ENCODE peak calls at places on chromosomes 3 and 15, in nine cellular contexts. C is iris pigment epithelial cell; N is fibroblast of mammary gland; Q is GDM1; X is stimulated activated CD4-positive, alpha-beta T cell treated with anti-CD3 and anti-CD28 coated beads, Interleukin-1b, Interleukin-23, amount 100 ng/mL, for 24 hours; Z is HEK293T; B is NCI-H1436; Y is pulmonary artery endothelial cell; L is activated naive CD4-positive, alpha-beta T cell treated with Interleukin-2 at 50 U/mL for 16 hours. K is an unnamed sample.

GRCh38 chr15:26261413-26261812 is 398.3 kb upstream of the ATP10A start:
- DNase-seq in X (no peak), C (no peak), Y (no peak), L (no peak), B (no peak), Q (no peak), Z (no peak), N (no peak), K (no peak)

GRCh38 chr3:9778102-9778501 is 8.4 kb upstream of the CAMK1 start:
- DNase-seq in N (peak; percentile 85), C (peak; percentile 67), B (no peak), Y (no peak), X (peak; percentile 49), L (peak; percentile 76), Z (no peak), Q (no peak), K (peak; percentile 58)

GRCh38 chr3:149648525-149648924 is 9.3 kb downstream of the WWTR1 start:
- DNase-seq in Y (peak; percentile 57), Z (no peak), C (no peak), Q (no peak), X (no peak), N (peak; percentile 55), L (no peak), B (no peak), K (peak; percentile 70)

GRCh38 chr15:59119625-59120024 is 14.7 kb downstream of the CCNB2 start:
- DNase-seq in L (no peak), C (no peak), B (no peak), Y (no peak), Q (no peak), N (no peak), Z (no peak), X (no peak), K (no peak)

GRCh38 chr3:150136242-150136641 is 165.5 kb upstream of the PFN2 start:
- DNase-seq in C (no peak), L (no peak), N (no peak), Q (no peak), X (no peak), Y (no peak), B (no peak), Z (no peak), K (no peak)

GRCh38 chr15:70053703-70054229 is 44.0 kb downstream of the TLE3 start:
- DNase-seq in Z (no peak), C (no peak), L (no peak), X (no peak), Y (no peak), N (no peak), B (no peak), Q (no peak), K (no peak)

GRCh38 chr3:42179110-42179725 is 86.8 kb downstream of the CCK start:
- DNase-seq in C (peak; percentile 95), Q (no peak), Y (no peak), Z (peak; percentile 34), B (no peak), X (no peak), L (no peak), N (peak; percentile 89), K (peak; percentile 87)

GRCh38 chr15:66741646-66742045 is 39.6 kb downstream of the SMAD6 start:
- DNase-seq in X (no peak), Q (no peak), C (no peak), L (no peak), Z (no peak), Y (no peak), B (no peak), N (no peak), K (no peak)

GRCh38 chr3:66442254-66443249 is 58.3 kb downstream of the LRIG1 start:
- DNase-seq in Q (no peak), Y (peak; percentile 78), L (no peak), Z (no peak), B (no peak), N (peak; percentile 90), C (peak; percentile 78), X (no peak), K (peak; percentile 90)

GRCh38 chr3:62625278-62625677 is 249.9 kb downstream of the CADPS start:
- DNase-seq in L (no peak), X (no peak), Z (no peak), N (no peak), Y (no peak), B (no peak), C (no peak), Q (no peak), K (no peak)

GRCh38 chr15:98800437-98801233 is 152.3 kb downstream of the IGF1R start:
- DNase-seq in B (no peak), C (peak; percentile 91), Q (no peak), L (no peak), X (no peak), Y (peak; percentile 91), Z (peak; percentile 64), N (peak; percentile 78), K (peak; percentile 96)